ENCODE peak calls at places on chromosome 18, in seven cellular contexts. One of them, this sample, is unnamed.
A peak's percentile ranks its signal among the peaks of the same experiment; 100 is the strongest.

GRCh38 chr18:45291616-45292612 is 323.4 kb upstream of the SLC14A2 start:
- DNase-seq in AG04449: no peak
- DNase-seq in AG10803: peak; percentile 54
- DNase-seq in HL-60: no peak
- DNase-seq in fibroblast of the aortic adventitia: peak; percentile 4
- DNase-seq in transverse colon: no peak
- DNase-seq in astrocyte of the spinal cord: peak; percentile 79
- DNase-seq in this sample: no peak

GRCh38 chr18:13530879-13531387 is 195.4 kb downstream of the FAM210A start:
- DNase-seq in AG04449: peak; percentile 10
- DNase-seq in AG10803: peak; percentile 75
- DNase-seq in HL-60: peak; percentile 68
- DNase-seq in fibroblast of the aortic adventitia: peak; percentile 68
- DNase-seq in transverse colon: peak; percentile 62
- DNase-seq in astrocyte of the spinal cord: peak; percentile 64
- DNase-seq in this sample: peak; percentile 63

GRCh38 chr18:57898506-57899124 is 95.5 kb upstream of the ATP8B1 start:
- DNase-seq in AG04449: peak; percentile 88
- DNase-seq in AG10803: peak; percentile 92
- DNase-seq in HL-60: no peak
- DNase-seq in fibroblast of the aortic adventitia: peak; percentile 78
- DNase-seq in transverse colon: no peak
- DNase-seq in astrocyte of the spinal cord: peak; percentile 92
- DNase-seq in this sample: no peak

GRCh38 chr18:36366994-36367839 is 69.7 kb downstream of the FHOD3 start:
- DNase-seq in AG04449: no peak
- DNase-seq in AG10803: no peak
- DNase-seq in HL-60: no peak
- DNase-seq in fibroblast of the aortic adventitia: no peak
- DNase-seq in transverse colon: no peak
- DNase-seq in astrocyte of the spinal cord: no peak
- DNase-seq in this sample: no peak

GRCh38 chr18:76771132-76771824 is 51.1 kb upstream of the ZNF236 start:
- DNase-seq in AG04449: no peak
- DNase-seq in AG10803: no peak
- DNase-seq in HL-60: no peak
- DNase-seq in fibroblast of the aortic adventitia: no peak
- DNase-seq in transverse colon: no peak
- DNase-seq in astrocyte of the spinal cord: no peak
- DNase-seq in this sample: no peak

GRCh38 chr18:11176416-11176815 is 27.0 kb upstream of the PIEZO2 start:
- DNase-seq in AG04449: peak; percentile 36
- DNase-seq in AG10803: peak; percentile 70
- DNase-seq in HL-60: no peak
- DNase-seq in fibroblast of the aortic adventitia: peak; percentile 48
- DNase-seq in transverse colon: no peak
- DNase-seq in astrocyte of the spinal cord: peak; percentile 38
- DNase-seq in this sample: no peak

GRCh38 chr18:12441475-12442035 is 33.8 kb downstream of the PRELID3A start:
- DNase-seq in AG04449: no peak
- DNase-seq in AG10803: no peak
- DNase-seq in HL-60: no peak
- DNase-seq in fibroblast of the aortic adventitia: no peak
- DNase-seq in transverse colon: no peak
- DNase-seq in astrocyte of the spinal cord: no peak
- DNase-seq in this sample: no peak

GRCh38 chr18:35938562-35938961 is 33.9 kb upstream of the RMP24 start:
- DNase-seq in AG04449: no peak
- DNase-seq in AG10803: no peak
- DNase-seq in HL-60: no peak
- DNase-seq in fibroblast of the aortic adventitia: no peak
- DNase-seq in transverse colon: no peak
- DNase-seq in astrocyte of the spinal cord: no peak
- DNase-seq in this sample: no peak

GRCh38 chr18:62420513-62421209 is 95.6 kb downstream of the TNFRSF11A start:
- DNase-seq in AG04449: no peak
- DNase-seq in AG10803: peak; percentile 37
- DNase-seq in HL-60: no peak
- DNase-seq in fibroblast of the aortic adventitia: peak; percentile 73
- DNase-seq in transverse colon: peak; percentile 62
- DNase-seq in astrocyte of the spinal cord: peak; percentile 40
- DNase-seq in this sample: no peak

GRCh38 chr18:69528439-69528838 is 127.8 kb downstream of the DOK6 start:
- DNase-seq in AG04449: no peak
- DNase-seq in AG10803: peak; percentile 3
- DNase-seq in HL-60: no peak
- DNase-seq in fibroblast of the aortic adventitia: peak; percentile 55
- DNase-seq in transverse colon: no peak
- DNase-seq in astrocyte of the spinal cord: peak; percentile 54
- DNase-seq in this sample: no peak

GRCh38 chr18:72672364-72673151 is 128.4 kb upstream of the CBLN2 start:
- DNase-seq in AG04449: no peak
- DNase-seq in AG10803: peak; percentile 21
- DNase-seq in HL-60: peak; percentile 14
- DNase-seq in fibroblast of the aortic adventitia: peak; percentile 13
- DNase-seq in transverse colon: no peak
- DNase-seq in astrocyte of the spinal cord: peak; percentile 52
- DNase-seq in this sample: no peak

GRCh38 chr18:1585881-1586488 is 681.3 kb downstream of the ADCYAP1 start:
- DNase-seq in AG04449: no peak
- DNase-seq in AG10803: peak; percentile 25
- DNase-seq in HL-60: peak; percentile 25
- DNase-seq in fibroblast of the aortic adventitia: peak; percentile 58
- DNase-seq in transverse colon: no peak
- DNase-seq in astrocyte of the spinal cord: peak; percentile 49
- DNase-seq in this sample: no peak

GRCh38 chr18:10783941-10784340 is 258.1 kb downstream of the NAPG start:
- DNase-seq in AG04449: no peak
- DNase-seq in AG10803: no peak
- DNase-seq in HL-60: no peak
- DNase-seq in fibroblast of the aortic adventitia: no peak
- DNase-seq in transverse colon: no peak
- DNase-seq in astrocyte of the spinal cord: no peak
- DNase-seq in this sample: no peak

GRCh38 chr18:11809895-11810294 is 41.3 kb upstream of the CHMP1B start:
- DNase-seq in AG04449: no peak
- DNase-seq in AG10803: no peak
- DNase-seq in HL-60: no peak
- DNase-seq in fibroblast of the aortic adventitia: no peak
- DNase-seq in transverse colon: no peak
- DNase-seq in astrocyte of the spinal cord: no peak
- DNase-seq in this sample: no peak

GRCh38 chr18:3457261-3457724 is 7.3 kb downstream of the TGIF1 start:
- DNase-seq in AG04449: no peak
- DNase-seq in AG10803: no peak
- DNase-seq in HL-60: no peak
- DNase-seq in fibroblast of the aortic adventitia: no peak
- DNase-seq in transverse colon: peak; percentile 57
- DNase-seq in astrocyte of the spinal cord: no peak
- DNase-seq in this sample: no peak

GRCh38 chr18:34957119-34957863 is 83.9 kb upstream of the MAPRE2 start:
- DNase-seq in AG04449: no peak
- DNase-seq in AG10803: no peak
- DNase-seq in HL-60: no peak
- DNase-seq in fibroblast of the aortic adventitia: no peak
- DNase-seq in transverse colon: no peak
- DNase-seq in astrocyte of the spinal cord: peak; percentile 56
- DNase-seq in this sample: no peak

DNA sequence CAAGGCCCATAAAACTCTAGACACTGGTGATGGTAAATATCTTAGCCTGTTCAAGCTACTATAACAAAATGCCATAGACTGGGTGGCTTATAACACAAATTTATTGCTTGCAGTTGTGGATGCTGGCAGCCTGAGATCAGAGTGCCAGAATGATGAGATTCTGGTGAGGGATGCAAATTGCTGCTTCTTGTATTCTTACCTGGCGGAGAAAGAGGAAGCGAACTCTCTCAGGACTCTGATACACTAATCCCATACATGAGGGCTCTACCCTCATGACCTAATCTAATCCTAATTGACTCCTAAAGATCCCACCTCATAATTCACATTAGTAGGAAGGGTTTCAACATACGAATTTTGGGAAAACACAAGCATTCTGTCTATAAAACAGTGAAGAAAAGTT is 4.6 kb upstream of the IER3IP1 start:
- DNase-seq in AG04449: no peak
- DNase-seq in AG10803: no peak
- DNase-seq in HL-60: no peak
- DNase-seq in fibroblast of the aortic adventitia: no peak
- DNase-seq in transverse colon: no peak
- DNase-seq in astrocyte of the spinal cord: no peak
- DNase-seq in this sample: no peak
- H3K4me3 ChIP-seq in AG04449: no peak overlapping the region
- H3K4me3 ChIP-seq in AG10803: no peak overlapping the region
- H3K4me3 ChIP-seq in HL-60: no peak overlapping the region
- H3K4me3 ChIP-seq in fibroblast of the aortic adventitia: no peak overlapping the region
- H3K4me3 ChIP-seq in transverse colon: no peak overlapping the region
- H3K4me3 ChIP-seq in astrocyte of the spinal cord: no peak overlapping the region
- H3K4me3 ChIP-seq in this sample: no peak overlapping the region

DNA sequence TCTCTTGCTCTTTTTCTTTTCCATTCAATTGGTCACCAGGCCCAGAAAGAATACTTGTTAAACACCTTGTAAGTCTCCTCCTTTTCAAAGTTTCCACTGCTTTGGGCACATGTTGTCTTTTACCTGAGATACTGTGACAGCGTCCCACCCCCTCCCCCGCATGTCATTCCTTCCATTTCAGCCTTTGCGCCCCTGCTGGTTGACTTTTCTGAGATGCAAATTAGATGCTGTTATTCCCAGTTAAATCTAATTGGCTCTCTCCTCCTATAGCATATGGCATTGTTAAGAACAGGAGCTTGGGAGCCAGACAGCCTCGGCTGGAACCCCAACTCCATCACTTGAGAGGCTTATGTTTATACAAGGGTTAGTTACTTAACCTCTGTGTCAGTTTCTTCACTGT is 80.3 kb upstream of the GAREM1 start:
- DNase-seq in AG04449: no peak
- DNase-seq in AG10803: no peak
- DNase-seq in HL-60: no peak
- DNase-seq in fibroblast of the aortic adventitia: no peak
- DNase-seq in transverse colon: no peak
- DNase-seq in astrocyte of the spinal cord: no peak
- DNase-seq in this sample: no peak
- TF ChIP-seq CTCF in AG04449: no peak
- TF ChIP-seq CTCF in AG10803: no peak
- TF ChIP-seq CTCF in HL-60: no peak
- TF ChIP-seq CTCF in fibroblast of the aortic adventitia: peak; percentile 17
- TF ChIP-seq CTCF in transverse colon: no peak
- TF ChIP-seq CTCF in astrocyte of the spinal cord: peak; percentile 25
- TF ChIP-seq CTCF in this sample: no peak

DNA sequence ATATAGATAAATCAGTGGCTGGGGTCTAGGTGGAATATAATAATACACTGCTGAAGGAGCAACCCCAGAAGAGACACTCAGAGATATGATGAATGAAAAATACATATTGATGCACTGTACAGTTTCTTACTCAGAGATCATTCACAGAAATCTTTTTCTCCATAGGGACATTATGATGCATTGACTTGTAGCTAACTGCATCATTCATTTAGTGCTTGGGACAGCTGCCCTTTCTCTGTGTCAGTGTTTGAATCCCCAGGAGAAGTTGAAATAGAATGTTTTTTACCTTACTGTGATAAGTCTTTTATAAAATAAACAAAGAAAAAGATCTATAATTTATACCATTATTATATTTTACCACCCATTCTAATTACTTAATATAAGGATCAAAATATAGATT is 91.7 kb upstream of the DSEL start:
- DNase-seq in AG04449: no peak
- DNase-seq in AG10803: no peak
- DNase-seq in HL-60: no peak
- DNase-seq in fibroblast of the aortic adventitia: peak; percentile 26
- DNase-seq in transverse colon: no peak
- DNase-seq in astrocyte of the spinal cord: no peak
- DNase-seq in this sample: no peak
- H3K4me3 ChIP-seq in AG04449: no peak overlapping the region
- H3K4me3 ChIP-seq in AG10803: no peak overlapping the region
- H3K4me3 ChIP-seq in HL-60: no peak overlapping the region
- H3K4me3 ChIP-seq in fibroblast of the aortic adventitia: no peak overlapping the region
- H3K4me3 ChIP-seq in transverse colon: no peak overlapping the region
- H3K4me3 ChIP-seq in astrocyte of the spinal cord: no peak overlapping the region
- H3K4me3 ChIP-seq in this sample: no peak overlapping the region

GRCh38 chr18:23721711-23722479 is 32.6 kb downstream of the LAMA3 start:
- DNase-seq in AG04449: no peak
- DNase-seq in AG10803: peak; percentile 7
- DNase-seq in HL-60: no peak
- DNase-seq in fibroblast of the aortic adventitia: peak; percentile 57
- DNase-seq in transverse colon: no peak
- DNase-seq in astrocyte of the spinal cord: peak; percentile 7
- DNase-seq in this sample: no peak

GRCh38 chr18:23723121-23723520 is 33.9 kb downstream of the LAMA3 start:
- DNase-seq in AG04449: peak; percentile 79
- DNase-seq in AG10803: peak; percentile 52
- DNase-seq in HL-60: no peak
- DNase-seq in fibroblast of the aortic adventitia: peak; percentile 70
- DNase-seq in transverse colon: no peak
- DNase-seq in astrocyte of the spinal cord: no peak
- DNase-seq in this sample: no peak

GRCh38 chr18:23725351-23725750 is 36.1 kb downstream of the LAMA3 start:
- DNase-seq in AG04449: no peak
- DNase-seq in AG10803: no peak
- DNase-seq in HL-60: no peak
- DNase-seq in fibroblast of the aortic adventitia: no peak
- DNase-seq in transverse colon: no peak
- DNase-seq in astrocyte of the spinal cord: no peak
- DNase-seq in this sample: no peak

GRCh38 chr18:23719634-23720201 is 30.5 kb downstream of the LAMA3 start:
- DNase-seq in AG04449: peak; percentile 93
- DNase-seq in AG10803: peak; percentile 98
- DNase-seq in HL-60: no peak
- DNase-seq in fibroblast of the aortic adventitia: peak; percentile 99
- DNase-seq in transverse colon: no peak
- DNase-seq in astrocyte of the spinal cord: peak; percentile 95
- DNase-seq in this sample: no peak

DNA sequence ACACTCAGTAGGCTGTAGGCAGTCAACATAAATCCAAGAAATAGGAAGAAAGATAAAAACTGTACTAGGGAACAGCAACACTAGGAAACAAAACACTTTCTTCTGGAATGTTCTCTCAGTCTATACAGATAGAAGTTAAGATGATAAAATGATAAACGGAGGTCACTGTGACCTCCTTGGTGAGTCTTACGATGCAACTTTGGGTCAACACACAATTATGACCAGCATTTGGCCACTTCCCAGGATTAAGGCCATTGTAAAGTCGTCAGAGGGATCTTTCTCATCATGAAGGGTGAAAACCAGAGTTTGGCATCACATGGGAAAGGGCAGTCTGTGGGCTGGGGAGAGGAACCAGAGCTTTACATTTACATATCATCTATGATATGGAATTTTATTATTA is 33.4 kb downstream of the LAMA3 start:
- DNase-seq in AG04449: no peak
- DNase-seq in AG10803: peak; percentile 20
- DNase-seq in HL-60: no peak
- DNase-seq in fibroblast of the aortic adventitia: peak; percentile 58
- DNase-seq in transverse colon: no peak
- DNase-seq in astrocyte of the spinal cord: no peak
- DNase-seq in this sample: no peak
- TF ChIP-seq CTCF in AG04449: no peak
- TF ChIP-seq CTCF in AG10803: no peak
- TF ChIP-seq CTCF in HL-60: no peak
- TF ChIP-seq CTCF in fibroblast of the aortic adventitia: no peak
- TF ChIP-seq CTCF in transverse colon: no peak
- TF ChIP-seq CTCF in astrocyte of the spinal cord: no peak
- TF ChIP-seq CTCF in this sample: no peak